ENCODE peak calls at places on chromosome 20, in nine cellular contexts. A, Z, K, P, L, E, T, D and J are unnamed samples.
A peak's percentile ranks its signal among the peaks of the same experiment; 100 is the strongest.

GRCh38 chr20:49766979-49767419 is 45.6 kb upstream of the SLC9A8 start:
- DNase-seq in P (no peak), L (no peak), T (no peak), E (no peak), Z (no peak), D (no peak), A (no peak), K (no peak), J (no peak)

GRCh38 chr20:54015496-54015895 is 54.9 kb downstream of the BCAS1 start:
- DNase-seq in A (no peak), P (no peak), T (no peak), L (no peak), D (no peak), E (peak; percentile 70), Z (no peak), K (no peak), J (no peak)

GRCh38 chr20:34473262-34473883 is 42.8 kb upstream of the DYNLRB1 start:
- DNase-seq in T (peak; percentile 35), P (no peak), K (peak; percentile 19), A (no peak), D (no peak), Z (no peak), L (peak; percentile 23), E (no peak), J (no peak)

GRCh38 chr20:25707695-25708094 is 11.0 kb upstream of the ZNF337 start:
- DNase-seq in T (no peak), A (no peak), K (no peak), Z (no peak), P (no peak), D (no peak), L (no peak), E (no peak), J (no peak)

GRCh38 chr20:48538058-48538825 is 289.6 kb downstream of the PREX1 start:
- DNase-seq in L (no peak), T (peak; percentile 7), D (no peak), K (no peak), Z (no peak), E (no peak), A (no peak), P (peak; percentile 67), J (no peak)

GRCh38 chr20:35235881-35236280 is 9.4 kb downstream of the MMP24 start:
- DNase-seq in K (no peak), D (no peak), L (no peak), T (no peak), E (no peak), A (no peak), Z (no peak), P (no peak), J (no peak)

GRCh38 chr20:61499859-61500258 is 247.8 kb downstream of the CDH4 start:
- DNase-seq in P (no peak), L (no peak), K (no peak), E (no peak), Z (no peak), T (no peak), A (no peak), D (no peak), J (no peak)

GRCh38 chr20:3080939-3081388 is 3.6 kb downstream of the AVP start:
- DNase-seq in D (no peak), P (no peak), Z (no peak), T (no peak), L (no peak), E (no peak), A (no peak), K (no peak), J (no peak)

GRCh38 chr20:48784273-48784641 is 43.5 kb downstream of the PREX1 start:
- DNase-seq in D (no peak), P (no peak), L (no peak), Z (no peak), E (no peak), T (no peak), K (no peak), A (no peak), J (no peak)

GRCh38 chr20:55678126-55678525 is 327.2 kb downstream of the CBLN4 start:
- DNase-seq in A (no peak), L (no peak), K (no peak), Z (no peak), D (no peak), E (no peak), P (no peak), T (no peak), J (no peak)

GRCh38 chr20:40008177-40008576 is 680.9 kb downstream of the MAFB start:
- DNase-seq in P (no peak), A (no peak), L (no peak), K (no peak), D (no peak), E (no peak), Z (no peak), T (no peak), J (no peak)

GRCh38 chr20:41317536-41318270 is at the start of gene ZHX3:
- DNase-seq in Z (peak; percentile 74), T (peak; percentile 87), P (peak; percentile 97), A (peak; percentile 97), K (peak; percentile 97), E (peak; percentile 93), D (peak; percentile 88), L (peak; percentile 92), J (peak; percentile 88)

GRCh38 chr20:1376453-1377270 is 16.2 kb downstream of the FKBP1A start:
- DNase-seq in P (no peak), E (no peak), K (no peak), D (no peak), L (peak; percentile 92), A (no peak), T (no peak), Z (no peak), J (no peak)

GRCh38 chr20:37979021-37979985 is 54.0 kb downstream of the TTI1 start:
- DNase-seq in T (no peak), P (no peak), E (no peak), D (no peak), A (no peak), Z (no peak), K (no peak), L (no peak), J (no peak)

GRCh38 chr20:33951171-33951570 is 42.5 kb upstream of the RALY start:
- DNase-seq in Z (no peak), P (no peak), T (no peak), A (no peak), K (no peak), D (no peak), L (no peak), E (no peak), J (no peak)

GRCh38 chr20:49814057-49814675 is 1.5 kb downstream of the SLC9A8 start:
- DNase-seq in E (no peak), A (no peak), L (no peak), Z (no peak), T (no peak), K (no peak), P (no peak), D (no peak), J (no peak)

GRCh38 chr20:63973636-63974401 is 4.1 kb upstream of the ZNF512B start:
- DNase-seq in Z (no peak), D (peak; percentile 71), K (peak; percentile 74), E (peak; percentile 78), A (peak; percentile 94), T (no peak), P (peak; percentile 82), L (peak; percentile 63), J (peak; percentile 82)

GRCh38 chr20:63260943-63261807 is 6.9 kb upstream of the NKAIN4 start:
- DNase-seq in A (no peak), L (no peak), T (no peak), E (no peak), D (no peak), Z (no peak), P (no peak), K (no peak), J (no peak)

GRCh38 chr20:26169506-26169905 is 472.9 kb upstream of the ZNF337 start:
- DNase-seq in D (no peak), K (no peak), P (no peak), E (peak; percentile 40), T (peak; percentile 20), A (no peak), Z (no peak), L (no peak), J (no peak)